ENCODE peak calls at places on chromosomes 3 and 15, in four cellular contexts. One of them, this sample, is unnamed.

GRCh38 chr15:81105521-81105920 is 28.5 kb upstream of the CFAP161 start:
- DNase-seq in T-helper 1 cell: no peak
- DNase-seq in Peyer's patch: no peak
- DNase-seq in stimulated activated CD8-positive, alpha-beta memory T cell treated with anti-CD3 and anti-CD28 coated beads, Interleukin-4, amount 100 ng/mL, for 1 hour: no peak
- DNase-seq in this sample: no peak

GRCh38 chr3:145898487-145898886 is 262.5 kb downstream of the PLOD2 start:
- DNase-seq in stimulated activated CD8-positive, alpha-beta memory T cell treated with anti-CD3 and anti-CD28 coated beads, Interleukin-4, amount 100 ng/mL, for 1 hour: no peak
- DNase-seq in T-helper 1 cell: no peak
- DNase-seq in Peyer's patch: no peak
- DNase-seq in this sample: peak; percentile 2

GRCh38 chr3:119181765-119182164 is 8.4 kb downstream of the UPK1B start:
- DNase-seq in stimulated activated CD8-positive, alpha-beta memory T cell treated with anti-CD3 and anti-CD28 coated beads, Interleukin-4, amount 100 ng/mL, for 1 hour: no peak
- DNase-seq in Peyer's patch: no peak
- DNase-seq in T-helper 1 cell: no peak
- DNase-seq in this sample: peak; percentile 55

GRCh38 chr3:46334911-46335478 is 18.9 kb upstream of the CCR2 start:
- DNase-seq in T-helper 1 cell: no peak
- DNase-seq in Peyer's patch: no peak
- DNase-seq in stimulated activated CD8-positive, alpha-beta memory T cell treated with anti-CD3 and anti-CD28 coated beads, Interleukin-4, amount 100 ng/mL, for 1 hour: no peak
- DNase-seq in this sample: peak; percentile 20

GRCh38 chr3:155086041-155086440 is 5.9 kb downstream of the MME start:
- DNase-seq in stimulated activated CD8-positive, alpha-beta memory T cell treated with anti-CD3 and anti-CD28 coated beads, Interleukin-4, amount 100 ng/mL, for 1 hour: no peak
- DNase-seq in Peyer's patch: no peak
- DNase-seq in T-helper 1 cell: no peak
- DNase-seq in this sample: no peak

GRCh38 chr3:129549006-129549800 is 6.2 kb downstream of the H1-8 start:
- DNase-seq in T-helper 1 cell: no peak
- DNase-seq in stimulated activated CD8-positive, alpha-beta memory T cell treated with anti-CD3 and anti-CD28 coated beads, Interleukin-4, amount 100 ng/mL, for 1 hour: no peak
- DNase-seq in Peyer's patch: no peak
- DNase-seq in this sample: no peak

GRCh38 chr15:75353604-75354003 is 6.8 kb downstream of the NEIL1 start:
- DNase-seq in T-helper 1 cell: no peak
- DNase-seq in Peyer's patch: no peak
- DNase-seq in stimulated activated CD8-positive, alpha-beta memory T cell treated with anti-CD3 and anti-CD28 coated beads, Interleukin-4, amount 100 ng/mL, for 1 hour: no peak
- DNase-seq in this sample: no peak

GRCh38 chr3:184360070-184360833 is 1.2 kb downstream of the CLCN2 start:
- DNase-seq in Peyer's patch: no peak
- DNase-seq in stimulated activated CD8-positive, alpha-beta memory T cell treated with anti-CD3 and anti-CD28 coated beads, Interleukin-4, amount 100 ng/mL, for 1 hour: no peak
- DNase-seq in T-helper 1 cell: no peak
- DNase-seq in this sample: no peak